ENCODE peak calls at places on chromosome 9, in four cellular contexts. One of them, this sample, is unnamed.

GRCh38 chr9:124480621-124480981 is 26.6 kb downstream of the NR5A1 start:
- DNase-seq in CD4-positive, alpha-beta T cell: no peak
- DNase-seq in EL: peak; percentile 44
- DNase-seq in GM23338: peak; percentile 86
- DNase-seq in this sample: no peak

GRCh38 chr9:91028166-91028827 is 226.7 kb downstream of the SYK start:
- DNase-seq in CD4-positive, alpha-beta T cell: no peak
- DNase-seq in EL: no peak
- DNase-seq in GM23338: peak; percentile 4
- DNase-seq in this sample: no peak

GRCh38 chr9:93268551-93269314 is 84.8 kb downstream of the WNK2 start:
- DNase-seq in CD4-positive, alpha-beta T cell: no peak
- DNase-seq in EL: no peak
- DNase-seq in GM23338: no peak
- DNase-seq in this sample: no peak

GRCh38 chr9:134923466-134923865 is 5.8 kb upstream of the FCN1 start:
- DNase-seq in CD4-positive, alpha-beta T cell: no peak
- DNase-seq in EL: no peak
- DNase-seq in GM23338: no peak
- DNase-seq in this sample: no peak

GRCh38 chr9:121650220-121651013 is 1.0 kb upstream of the DAB2IP start:
- DNase-seq in CD4-positive, alpha-beta T cell: no peak
- DNase-seq in EL: peak; percentile 67
- DNase-seq in GM23338: peak; percentile 93
- DNase-seq in this sample: peak; percentile 79

GRCh38 chr9:91424403-91425176 is 958 bp upstream of the NFIL3 start:
- DNase-seq in CD4-positive, alpha-beta T cell: peak; percentile 28
- DNase-seq in EL: peak; percentile 84
- DNase-seq in GM23338: peak; percentile 69
- DNase-seq in this sample: peak; percentile 32

GRCh38 chr9:135746565-135746964 is 44.6 kb downstream of the KCNT1 start:
- DNase-seq in CD4-positive, alpha-beta T cell: no peak
- DNase-seq in EL: no peak
- DNase-seq in GM23338: no peak
- DNase-seq in this sample: no peak

GRCh38 chr9:573551-574410 is 267.7 kb upstream of the DMRT1 start:
- DNase-seq in CD4-positive, alpha-beta T cell: no peak
- DNase-seq in EL: no peak
- DNase-seq in GM23338: peak; percentile 77
- DNase-seq in this sample: peak; percentile 27

GRCh38 chr9:99357575-99357974 is 135.5 kb downstream of the SEC61B start:
- DNase-seq in CD4-positive, alpha-beta T cell: no peak
- DNase-seq in EL: no peak
- DNase-seq in GM23338: no peak
- DNase-seq in this sample: no peak

GRCh38 chr9:99231708-99232107 is 9.6 kb downstream of the SEC61B start:
- DNase-seq in CD4-positive, alpha-beta T cell: no peak
- DNase-seq in EL: peak; percentile 29
- DNase-seq in GM23338: peak; percentile 63
- DNase-seq in this sample: no peak

This sample was measured in neuronal stem cell.